ENCODE peak calls at places on chromosomes 6 and 20, in nine cellular contexts. W is ureter; L is LoVo; V is HFFc6; R is stimulated activated CD4-positive, alpha-beta T cell treated with anti-CD3 and anti-CD28 coated beads, Interleukin-4, amount 100 ng/mL, for 4 hours; N is activated T-cell treated with anti-CD3 and anti-CD28 coated beads for 1 hour; Y is GM12864; E is suprapubic skin; M is lung microvascular endothelial cell. D is an unnamed sample.

GRCh38 chr6:108559097-108559883 is 1.4 kb upstream of the FOXO3 start:
- DNase-seq in W (peak; percentile 93), L (peak; percentile 86), V (peak; percentile 77), R (peak; percentile 85), N (peak; percentile 82), Y (no peak), E (peak; percentile 95), M (peak; percentile 90), D (peak; percentile 95)

GRCh38 chr6:43076928-43077809 is 1.1 kb downstream of the PTK7 start:
- DNase-seq in W (no peak), L (no peak), V (no peak), R (no peak), N (no peak), Y (no peak), E (no peak), M (no peak), D (peak; percentile 40)

GRCh38 chr6:33692760-33693158 is 18.7 kb downstream of the UQCC2 start:
- DNase-seq in W (no peak), L (no peak), V (peak; percentile 89), R (peak; percentile 42), N (peak; percentile 33), Y (no peak), E (no peak), M (peak; percentile 84), D (no peak)

GRCh38 chr6:83511901-83512681 is at the start of gene PRSS35:
- DNase-seq in W (peak; percentile 58), L (peak; percentile 53), V (peak; percentile 16), R (no peak), N (no peak), Y (no peak), E (no peak), M (peak; percentile 51), D (peak; percentile 76)

GRCh38 chr6:1873781-1874180 is 264.1 kb downstream of the FOXC1 start:
- DNase-seq in W (no peak), L (no peak), V (no peak), R (no peak), N (no peak), Y (no peak), E (no peak), M (no peak), D (no peak)

GRCh38 chr6:14110001-14110818 is 7.4 kb upstream of the CD83 start:
- DNase-seq in W (no peak), L (no peak), V (no peak), R (peak; percentile 24), N (no peak), Y (peak; percentile 69), E (no peak), M (no peak), D (no peak)

GRCh38 chr6:44676246-44676790 is 288.8 kb downstream of the CDC5L start:
- DNase-seq in W (no peak), L (no peak), V (no peak), R (no peak), N (no peak), Y (no peak), E (no peak), M (no peak), D (no peak)

GRCh38 chr20:2507875-2508630 is 662 bp downstream of the ZNF343 start:
- DNase-seq in W (no peak), L (peak; percentile 42), V (no peak), R (no peak), N (no peak), Y (no peak), E (no peak), M (peak; percentile 13), D (peak; percentile 68)

GRCh38 chr6:34679552-34680255 is 16.9 kb downstream of the ILRUN start:
- DNase-seq in W (no peak), L (no peak), V (no peak), R (no peak), N (no peak), Y (no peak), E (no peak), M (peak; percentile 31), D (no peak)

GRCh38 chr6:47376930-47377329 is 67.2 kb upstream of the TNFRSF21 start:
- DNase-seq in W (no peak), L (no peak), V (no peak), R (no peak), N (no peak), Y (no peak), E (no peak), M (no peak), D (no peak)

GRCh38 chr6:170094686-170095272 is 196.1 kb downstream of the DLL1 start:
- DNase-seq in W (no peak), L (no peak), V (no peak), R (no peak), N (no peak), Y (no peak), E (peak; percentile 66), M (no peak), D (no peak)

GRCh38 chr6:44462335-44462734 is 74.8 kb downstream of the CDC5L start:
- DNase-seq in W (no peak), L (no peak), V (no peak), R (no peak), N (no peak), Y (no peak), E (no peak), M (no peak), D (no peak)

GRCh38 chr6:159982726-159983506 is 14.0 kb downstream of the IGF2R start:
- DNase-seq in W (no peak), L (no peak), V (no peak), R (no peak), N (no peak), Y (no peak), E (no peak), M (peak; percentile 79), D (peak; percentile 20)

GRCh38 chr20:37821691-37822655 is 81.0 kb upstream of the VSTM2L start:
- DNase-seq in W (no peak), L (no peak), V (peak; percentile 89), R (no peak), N (no peak), Y (no peak), E (no peak), M (no peak), D (peak; percentile 91)

GRCh38 chr6:66429220-66429619 is 722.2 kb upstream of the EYS start:
- DNase-seq in W (no peak), L (no peak), V (no peak), R (no peak), N (no peak), Y (no peak), E (no peak), M (no peak), D (peak; percentile 30)

GRCh38 chr20:62587757-62588402 is 54.4 kb upstream of the SLCO4A1 start:
- DNase-seq in W (no peak), L (no peak), V (peak; percentile 52), R (no peak), N (no peak), Y (no peak), E (no peak), M (peak; percentile 69), D (peak; percentile 60)

GRCh38 chr20:63320616-63321147 is 27.7 kb downstream of the COL20A1 start:
- DNase-seq in W (no peak), L (no peak), V (no peak), R (no peak), N (no peak), Y (no peak), E (peak; percentile 56), M (no peak), D (no peak)

GRCh38 chr20:11056414-11056813 is 382.6 kb upstream of the JAG1 start:
- DNase-seq in W (no peak), L (no peak), V (no peak), R (no peak), N (no peak), Y (no peak), E (no peak), M (no peak), D (no peak)

GRCh38 chr6:154370545-154370944 is 13.9 kb upstream of the IPCEF1 start:
- DNase-seq in W (no peak), L (no peak), V (peak; percentile 47), R (peak; percentile 17), N (no peak), Y (no peak), E (no peak), M (peak; percentile 59), D (peak; percentile 33)

GRCh38 chr20:14657231-14657630 is 319.8 kb upstream of the FLRT3 start:
- DNase-seq in W (no peak), L (no peak), V (no peak), R (no peak), N (no peak), Y (no peak), E (no peak), M (no peak), D (no peak)

GRCh38 chr6:169981969-169982368 is 230.5 kb downstream of the ERMARD start:
- DNase-seq in W (no peak), L (no peak), V (no peak), R (no peak), N (no peak), Y (no peak), E (no peak), M (no peak), D (no peak)

GRCh38 chr20:58065508-58066361 is 162.7 kb downstream of the ANKRD60 start:
- DNase-seq in W (no peak), L (no peak), V (peak; percentile 35), R (no peak), N (no peak), Y (no peak), E (no peak), M (no peak), D (peak; percentile 62)

GRCh38 chr20:47760686-47761477 is 24.4 kb downstream of the SULF2 start:
- DNase-seq in W (no peak), L (no peak), V (no peak), R (no peak), N (no peak), Y (no peak), E (no peak), M (no peak), D (no peak)

GRCh38 chr20:19785173-19785799 is 27.2 kb downstream of the RIN2 start:
- DNase-seq in W (no peak), L (no peak), V (no peak), R (no peak), N (no peak), Y (no peak), E (no peak), M (peak; percentile 51), D (peak; percentile 24)

GRCh38 chr6:4010682-4011081 is 68.3 kb downstream of the FAM217A start:
- DNase-seq in W (no peak), L (no peak), V (no peak), R (no peak), N (no peak), Y (no peak), E (no peak), M (no peak), D (no peak)

D was measured in GM03348.